ENCODE peak calls at places on chromosomes 6 and 20, in four cellular contexts. One of them, this sample, is unnamed.

GRCh38 chr6:34246563-34247391 is 2.0 kb downstream of the SMIM29 start:
- DNase-seq in K562: peak; percentile 79
- DNase-seq in HepG2: peak; percentile 49
- DNase-seq in GM12878: no peak
- DNase-seq in this sample: peak; percentile 32

GRCh38 chr20:3209023-3209945 is at the start of gene ITPA:
- DNase-seq in GM12878: no peak
- DNase-seq in HepG2: peak; percentile 75
- DNase-seq in K562: peak; percentile 68
- DNase-seq in this sample: peak; percentile 75

GRCh38 chr20:1918766-1919165 is 23.6 kb downstream of the SIRPA start:
- DNase-seq in HepG2: no peak
- DNase-seq in K562: no peak
- DNase-seq in GM12878: no peak
- DNase-seq in this sample: no peak

GRCh38 chr20:15700147-15700765 is 873.0 kb downstream of the KIF16B start:
- DNase-seq in K562: no peak
- DNase-seq in GM12878: no peak
- DNase-seq in HepG2: no peak
- DNase-seq in this sample: no peak

GRCh38 chr20:6492396-6493055 is 275.0 kb upstream of the BMP2 start:
- DNase-seq in GM12878: no peak
- DNase-seq in K562: no peak
- DNase-seq in HepG2: no peak
- DNase-seq in this sample: no peak

GRCh38 chr6:87572860-87573259 is 16.9 kb downstream of the RARS2 start:
- DNase-seq in K562: no peak
- DNase-seq in HepG2: no peak
- DNase-seq in GM12878: no peak
- DNase-seq in this sample: no peak

GRCh38 chr6:93821953-93822352 is 402.6 kb upstream of the EPHA7 start:
- DNase-seq in GM12878: no peak
- DNase-seq in K562: no peak
- DNase-seq in HepG2: no peak
- DNase-seq in this sample: no peak

GRCh38 chr6:82264321-82264720 is 16.8 kb upstream of the IBTK start:
- DNase-seq in HepG2: no peak
- DNase-seq in GM12878: no peak
- DNase-seq in K562: no peak
- DNase-seq in this sample: no peak

GRCh38 chr6:98039876-98040605 is 757.0 kb upstream of the MMS22L start:
- DNase-seq in GM12878: no peak
- DNase-seq in K562: no peak
- DNase-seq in HepG2: no peak
- DNase-seq in this sample: peak; percentile 15

GRCh38 chr6:47741807-47742206 is 40.0 kb upstream of the OPN5 start:
- DNase-seq in GM12878: no peak
- DNase-seq in HepG2: no peak
- DNase-seq in K562: no peak
- DNase-seq in this sample: no peak

GRCh38 chr6:143581835-143582480 is 70.4 kb upstream of the FUCA2 start:
- DNase-seq in K562: no peak
- DNase-seq in GM12878: no peak
- DNase-seq in HepG2: peak; percentile 42
- DNase-seq in this sample: no peak

GRCh38 chr20:55067158-55067825 is 591.9 kb downstream of the DOK5 start:
- DNase-seq in HepG2: no peak
- DNase-seq in GM12878: no peak
- DNase-seq in K562: no peak
- DNase-seq in this sample: no peak

GRCh38 chr6:35725721-35726438 is 11.0 kb upstream of the ARMC12 start:
- DNase-seq in GM12878: no peak
- DNase-seq in HepG2: peak; percentile 65
- DNase-seq in K562: no peak
- DNase-seq in this sample: no peak

GRCh38 chr20:44020406-44021148 is 105.9 kb downstream of the TOX2 start:
- DNase-seq in HepG2: no peak
- DNase-seq in K562: no peak
- DNase-seq in GM12878: no peak
- DNase-seq in this sample: no peak

GRCh38 chr6:53627391-53628218 is 38.0 kb downstream of the KLHL31 start:
- DNase-seq in HepG2: no peak
- DNase-seq in K562: no peak
- DNase-seq in GM12878: no peak
- DNase-seq in this sample: no peak

GRCh38 chr6:78598966-78599365 is 268.4 kb upstream of the IRAK1BP1 start:
- DNase-seq in GM12878: no peak
- DNase-seq in HepG2: no peak
- DNase-seq in K562: no peak
- DNase-seq in this sample: no peak

GRCh38 chr20:59047938-59048680 is 5.5 kb upstream of the PRELID3B start:
- DNase-seq in GM12878: no peak
- DNase-seq in K562: peak; percentile 29
- DNase-seq in HepG2: peak; percentile 67
- DNase-seq in this sample: no peak

GRCh38 chr6:5085638-5086293 is 625 bp downstream of the PPP1R3G start:
- DNase-seq in K562: no peak
- DNase-seq in HepG2: no peak
- DNase-seq in GM12878: no peak
- DNase-seq in this sample: peak; percentile 46

GRCh38 chr6:3331948-3332347 is 73.2 kb downstream of the PSMG4 start:
- DNase-seq in GM12878: no peak
- DNase-seq in K562: no peak
- DNase-seq in HepG2: no peak
- DNase-seq in this sample: no peak

DNA sequence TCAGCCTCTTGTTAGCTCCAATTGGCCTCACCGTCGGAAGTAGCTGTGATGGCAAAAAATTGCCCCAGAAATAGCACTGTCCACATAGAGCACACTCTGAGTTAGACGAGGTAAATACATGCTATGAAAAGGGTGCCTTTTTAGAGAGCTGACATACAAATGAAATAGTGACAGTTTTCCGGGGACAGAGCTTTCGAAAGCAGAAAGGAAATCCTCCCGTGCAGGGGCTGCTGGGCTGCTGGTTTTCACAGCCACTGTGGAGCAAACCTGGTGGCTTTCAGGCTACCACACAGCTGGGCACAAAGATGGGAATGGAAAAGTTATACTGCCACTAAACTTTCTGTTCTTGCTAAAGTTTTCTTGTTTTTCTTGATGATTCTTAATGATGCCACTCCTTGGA is 8.3 kb downstream of the SLPI start:
- DNase-seq in GM12878: no peak
- DNase-seq in K562: no peak
- DNase-seq in HepG2: no peak
- DNase-seq in this sample: no peak
- TF ChIP-seq TARDBP in GM12878: no peak
- TF ChIP-seq TARDBP in K562: no peak
- TF ChIP-seq TARDBP in HepG2: no peak
- TF ChIP-seq TARDBP in this sample: no peak

GRCh38 chr6:118908441-118908840 is 14.5 kb downstream of the ASF1A start:
- DNase-seq in HepG2: no peak
- DNase-seq in GM12878: no peak
- DNase-seq in K562: no peak
- DNase-seq in this sample: no peak

GRCh38 chr6:118913161-118913560 is 19.2 kb downstream of the ASF1A start:
- DNase-seq in HepG2: no peak
- DNase-seq in GM12878: no peak
- DNase-seq in K562: no peak
- DNase-seq in this sample: no peak

GRCh38 chr6:118914598-118914997 is 20.4 kb downstream of the MCM9 start:
- DNase-seq in HepG2: no peak
- DNase-seq in K562: no peak
- DNase-seq in GM12878: no peak
- DNase-seq in this sample: no peak

GRCh38 chr6:118917550-118918321 is 17.2 kb downstream of the MCM9 start:
- DNase-seq in GM12878: no peak
- DNase-seq in K562: no peak
- DNase-seq in HepG2: no peak
- DNase-seq in this sample: no peak

DNA sequence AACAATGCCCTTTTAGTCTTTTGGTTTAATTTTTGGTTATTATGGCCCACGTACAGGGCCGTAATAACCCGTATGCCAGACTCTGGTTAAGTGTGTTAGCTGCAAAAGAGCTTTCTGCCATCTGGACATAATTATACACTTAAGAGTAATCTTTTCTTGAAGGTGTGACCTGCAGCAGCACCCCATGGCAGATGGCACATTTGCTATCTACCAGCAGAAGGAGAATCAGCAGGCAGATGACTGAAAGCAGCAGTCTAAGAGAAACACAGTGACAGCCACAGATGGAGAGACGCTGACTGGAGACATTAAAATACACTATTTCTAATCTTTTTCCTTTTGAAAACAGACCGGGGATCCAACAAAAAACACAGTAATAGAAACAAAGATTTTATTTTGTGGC is 18.7 kb downstream of the ASF1A start:
- DNase-seq in HepG2: no peak
- DNase-seq in GM12878: no peak
- DNase-seq in K562: no peak
- DNase-seq in this sample: no peak
- TF ChIP-seq TARDBP in HepG2: no peak
- TF ChIP-seq TARDBP in GM12878: no peak
- TF ChIP-seq TARDBP in K562: no peak
- TF ChIP-seq TARDBP in this sample: no peak

GRCh38 chr6:170132561-170132991 is 158.3 kb downstream of the DLL1 start:
- DNase-seq in GM12878: no peak
- DNase-seq in HepG2: no peak
- DNase-seq in K562: no peak
- DNase-seq in this sample: no peak
- TF ChIP-seq TARDBP in GM12878: no peak
- TF ChIP-seq TARDBP in HepG2: no peak
- TF ChIP-seq TARDBP in K562: no peak
- TF ChIP-seq TARDBP in this sample: no peak

GRCh38 chr6:168361766-168362165 is 42.2 kb upstream of the DACT2 start:
- DNase-seq in HepG2: no peak
- DNase-seq in K562: no peak
- DNase-seq in GM12878: no peak
- DNase-seq in this sample: no peak

GRCh38 chr6:168364793-168365421 is 45.3 kb upstream of the DACT2 start:
- DNase-seq in HepG2: no peak
- DNase-seq in K562: no peak
- DNase-seq in GM12878: no peak
- DNase-seq in this sample: no peak

GRCh38 chr6:168363811-168364792 is 44.5 kb upstream of the DACT2 start:
- DNase-seq in GM12878: no peak
- DNase-seq in K562: no peak
- DNase-seq in HepG2: no peak
- DNase-seq in this sample: no peak

GRCh38 chr6:168362276-168362990 is 42.9 kb upstream of the DACT2 start:
- DNase-seq in HepG2: no peak
- DNase-seq in K562: no peak
- DNase-seq in GM12878: no peak
- DNase-seq in this sample: no peak

GRCh38 chr6:168363302-168363701 is 43.7 kb upstream of the DACT2 start:
- DNase-seq in K562: no peak
- DNase-seq in HepG2: no peak
- DNase-seq in GM12878: no peak
- DNase-seq in this sample: no peak
- TF ChIP-seq TARDBP in K562: no peak
- TF ChIP-seq TARDBP in HepG2: no peak
- TF ChIP-seq TARDBP in GM12878: no peak
- TF ChIP-seq TARDBP in this sample: no peak

DNA sequence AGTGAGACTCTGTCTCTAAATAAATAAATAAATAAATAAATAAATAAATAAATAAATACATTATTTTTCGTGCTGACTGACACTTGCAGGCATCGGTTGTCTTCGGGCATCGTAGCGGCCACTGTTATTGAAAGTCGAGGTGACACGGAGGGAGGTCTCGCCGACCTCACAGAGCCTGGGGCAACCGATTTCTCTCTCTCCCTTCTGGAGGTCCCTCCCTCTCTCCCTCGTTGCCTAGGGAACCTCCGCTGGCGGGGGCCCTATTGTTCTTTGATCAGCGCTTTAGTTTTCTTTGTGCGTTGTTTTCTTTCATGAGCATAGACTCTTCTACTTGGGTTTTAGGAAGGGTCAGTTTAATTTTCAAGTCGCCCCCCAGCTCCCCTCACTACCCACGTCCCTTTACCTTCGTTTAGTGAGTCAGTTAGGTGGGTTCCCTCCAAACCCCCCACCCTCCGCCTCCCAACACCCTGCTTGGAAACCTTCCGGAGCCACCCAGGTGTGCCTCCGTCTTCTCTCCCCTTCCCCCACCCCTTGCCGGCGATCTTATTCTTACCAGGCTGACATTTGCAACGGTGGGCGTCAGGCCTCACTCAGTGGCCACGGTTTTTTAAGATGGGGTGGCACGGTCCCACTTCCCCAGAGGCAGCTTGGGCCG is 345.3 kb upstream of the DEFB115 start:
- DNase-seq in HepG2: no peak
- DNase-seq in K562: peak; percentile 17
- DNase-seq in GM12878: no peak
- DNase-seq in this sample: no peak
- TF ChIP-seq TARDBP in HepG2: no peak
- TF ChIP-seq TARDBP in K562: no peak
- TF ChIP-seq TARDBP in GM12878: no peak
- TF ChIP-seq TARDBP in this sample: no peak

GRCh38 chr6:139549561-139550070 is 175.2 kb upstream of the CITED2 start:
- DNase-seq in GM12878: no peak
- DNase-seq in K562: no peak
- DNase-seq in HepG2: no peak
- DNase-seq in this sample: no peak
- TF ChIP-seq TARDBP in GM12878: no peak
- TF ChIP-seq TARDBP in K562: no peak
- TF ChIP-seq TARDBP in HepG2: no peak
- TF ChIP-seq TARDBP in this sample: no peak

DNA sequence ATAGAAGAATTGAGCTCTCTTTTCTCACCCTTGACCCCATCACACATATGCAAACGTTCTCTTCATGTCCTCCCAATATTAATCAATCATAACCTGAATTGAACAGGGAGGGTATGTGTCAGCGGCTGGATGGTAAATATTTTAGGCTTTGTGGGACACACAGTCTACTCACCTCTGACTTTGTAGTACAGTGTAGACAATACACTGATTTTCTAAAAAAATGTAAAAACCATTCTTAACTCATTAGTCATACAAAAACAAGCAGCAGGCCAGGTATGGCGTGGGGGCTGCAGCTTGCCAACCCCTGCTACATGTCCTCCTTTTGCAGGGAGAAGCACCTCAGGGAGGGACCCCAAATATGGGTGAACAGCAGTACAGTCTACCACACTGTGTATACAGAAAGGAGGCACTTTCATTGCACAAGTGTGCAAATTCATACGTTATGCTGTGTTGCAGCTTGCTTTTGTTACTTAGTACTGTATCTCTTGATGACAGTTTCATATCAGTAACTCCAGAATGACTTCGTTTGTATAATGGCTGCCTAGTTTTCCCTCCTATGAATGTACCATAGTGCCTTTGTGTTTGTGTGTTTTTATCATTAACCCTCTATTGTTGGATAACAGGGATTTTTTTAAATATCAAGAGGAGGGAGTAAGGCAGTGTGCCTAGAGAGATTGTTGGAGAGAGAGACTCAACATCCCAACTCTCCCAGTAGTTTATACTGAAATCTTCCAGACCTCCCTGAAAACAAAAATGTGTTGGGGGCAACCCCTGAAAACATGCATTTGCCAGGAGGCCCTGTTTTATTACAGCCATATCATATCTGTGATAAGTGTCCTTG is 214.3 kb downstream of the ZMYND8 start:
- DNase-seq in GM12878: no peak
- DNase-seq in HepG2: no peak
- DNase-seq in K562: no peak
- DNase-seq in this sample: no peak
- TF ChIP-seq TARDBP in GM12878: no peak
- TF ChIP-seq TARDBP in HepG2: no peak
- TF ChIP-seq TARDBP in K562: no peak
- TF ChIP-seq TARDBP in this sample: no peak

This sample was measured in HEK293T.